ENCODE peak calls at places on chromosomes 2 and 18, in ten cellular contexts. B is M059J; E is endothelial cell; Q is putamen; S is aorta; H is anterior cingulate cortex; F is naive B cell; D is naive thymus-derived CD4-positive, alpha-beta T cell; W is stimulated activated CD8-positive, alpha-beta memory T cell treated with anti-CD3 and anti-CD28 coated beads, Interleukin-2, amount 100 ng/mL, for 1 hour; R is GM18507. T is an unnamed sample.

GRCh38 chr2:160956243-160956802 is 203.9 kb upstream of the TANK start:
- DNase-seq in Q (no peak), E (no peak), W (no peak), F (no peak), R (no peak), S (peak), H (no peak), B (peak), D (no peak), T (no peak)

GRCh38 chr18:22703883-22704626 is 229.1 kb upstream of the RBBP8 start:
- DNase-seq in E (no peak), B (peak), F (peak), R (peak), W (no peak), H (no peak), D (no peak), Q (no peak), S (no peak), T (peak)

GRCh38 chr2:167293172-167293781 is 405.0 kb downstream of the XIRP2 start:
- DNase-seq in H (no peak), D (no peak), R (no peak), F (no peak), B (peak), Q (peak), W (no peak), S (no peak), E (peak), T (peak)

GRCh38 chr18:72235422-72235821 is 308.7 kb downstream of the CBLN2 start:
- DNase-seq in R (no peak), S (no peak), B (no peak), H (no peak), E (no peak), W (no peak), D (no peak), Q (no peak), F (no peak), T (no peak)

GRCh38 chr2:40556298-40556697 is 104.4 kb upstream of the SLC8A1 start:
- DNase-seq in E (no peak), D (no peak), S (no peak), F (no peak), R (no peak), B (no peak), Q (no peak), W (no peak), H (no peak), T (no peak)

GRCh38 chr18:48132993-48133674 is 202.7 kb upstream of the SMAD2 start:
- DNase-seq in E (no peak), D (no peak), Q (no peak), S (no peak), H (no peak), F (no peak), W (no peak), B (peak), R (no peak), T (no peak)

GRCh38 chr2:231557571-231558217 is 27.4 kb upstream of the NMUR1 start:
- DNase-seq in R (peak), F (peak), B (peak), W (peak), D (peak), H (no peak), E (peak), S (no peak), Q (peak), T (peak)

GRCh38 chr2:238024986-238025385 is 35.8 kb upstream of the SCLY start:
- DNase-seq in F (no peak), E (no peak), R (no peak), D (no peak), W (no peak), B (peak), S (no peak), Q (no peak), H (no peak), T (no peak)

GRCh38 chr2:205002390-205002789 is 457.1 kb downstream of the PARD3B start:
- DNase-seq in W (no peak), E (no peak), F (no peak), B (peak), Q (no peak), H (no peak), D (peak), S (no peak), R (no peak), T (no peak)

GRCh38 chr2:170525566-170525900 is 189.6 kb upstream of the SP5 start:
- DNase-seq in E (no peak), B (peak), W (no peak), R (no peak), D (no peak), Q (no peak), S (peak), F (no peak), H (no peak), T (no peak)

GRCh38 chr2:118202707-118203303 is 114.5 kb downstream of the INSIG2 start:
- DNase-seq in R (no peak), B (peak), Q (no peak), E (peak), H (no peak), W (peak), F (peak), S (no peak), D (peak), T (peak)

GRCh38 chr2:17728210-17728609 is 25.4 kb downstream of the SMC6 start:
- DNase-seq in H (no peak), S (no peak), W (no peak), F (no peak), D (no peak), E (no peak), B (no peak), R (no peak), Q (no peak), T (no peak)

GRCh38 chr2:27372937-27373336 is 2.5 kb downstream of the SNX17 start:
- DNase-seq in E (no peak), Q (no peak), S (no peak), H (no peak), F (no peak), B (no peak), W (no peak), R (no peak), D (no peak), T (no peak)

GRCh38 chr18:7664024-7664312 is 96.9 kb downstream of the PTPRM start:
- DNase-seq in B (peak), Q (no peak), F (no peak), R (no peak), S (no peak), W (no peak), E (no peak), H (no peak), D (no peak), T (no peak)

GRCh38 chr18:44895176-44895798 is 214.6 kb downstream of the SETBP1 start:
- DNase-seq in Q (peak), B (peak), F (no peak), S (no peak), E (no peak), D (no peak), W (no peak), R (no peak), H (no peak), T (peak)

GRCh38 chr2:147937744-147938349 is 82.7 kb downstream of the ORC4 start:
- DNase-seq in H (no peak), D (peak), F (peak), R (no peak), S (no peak), Q (peak), W (no peak), B (peak), E (no peak), T (peak)